ENCODE peak calls at places on chromosome 14, in nine cellular contexts. I is mesendoderm, S is heart right ventricle, T is astrocyte, R is right lobe of liver, X is ovary, J is heart left ventricle, K is endodermal cell, G is neuronal stem cell. U is an unnamed sample.

GRCh38 chr14:61107148-61107641 is 126.2 kb downstream of the SLC38A6 start:
- DNase-seq in I (no peak), S (peak; percentile 53), T (peak; percentile 62), R (no peak), X (peak; percentile 12), J (peak; percentile 65), K (no peak), G (no peak), U (no peak)

GRCh38 chr14:51604078-51604477 is 47.6 kb upstream of the FRMD6 start:
- DNase-seq in I (no peak), S (no peak), T (peak; percentile 96), R (no peak), X (no peak), J (no peak), K (no peak), G (no peak), U (peak; percentile 28)

GRCh38 chr14:34222867-34223266 is 239.2 kb downstream of the SPTSSA start:
- DNase-seq in I (no peak), S (no peak), T (no peak), R (no peak), X (no peak), J (no peak), K (no peak), G (no peak), U (no peak)

GRCh38 chr14:23164250-23164649 is 19.2 kb downstream of the SLC7A8 start:
- DNase-seq in I (no peak), S (no peak), T (peak; percentile 45), R (no peak), X (no peak), J (no peak), K (no peak), G (no peak), U (no peak)

GRCh38 chr14:56107615-56108014 is 10.6 kb upstream of the PELI2 start:
- DNase-seq in I (no peak), S (no peak), T (no peak), R (no peak), X (no peak), J (no peak), K (no peak), G (no peak), U (no peak)

GRCh38 chr14:58769766-58770165 is 132.0 kb downstream of the DACT1 start:
- DNase-seq in I (no peak), S (no peak), T (no peak), R (no peak), X (no peak), J (no peak), K (no peak), G (no peak), U (no peak)

GRCh38 chr14:56603648-56604047 is 24.1 kb downstream of the TMEM260 start:
- DNase-seq in I (no peak), S (no peak), T (no peak), R (no peak), X (no peak), J (no peak), K (no peak), G (no peak), U (no peak)

GRCh38 chr14:29858299-29858698 is 69.3 kb downstream of the PRKD1 start:
- DNase-seq in I (no peak), S (no peak), T (no peak), R (no peak), X (no peak), J (no peak), K (no peak), G (no peak), U (no peak)

GRCh38 chr14:81211844-81212243 is 8.9 kb downstream of the GTF2A1 start:
- DNase-seq in I (peak; percentile 55), S (peak; percentile 29), T (no peak), R (peak; percentile 40), X (no peak), J (peak; percentile 72), K (no peak), G (no peak), U (no peak)

GRCh38 chr14:51828017-51828797 is 32.2 kb upstream of the GNG2 start:
- DNase-seq in I (peak; percentile 74), S (no peak), T (peak; percentile 64), R (peak; percentile 33), X (no peak), J (peak; percentile 30), K (peak; percentile 79), G (no peak), U (peak; percentile 88)

DNA sequence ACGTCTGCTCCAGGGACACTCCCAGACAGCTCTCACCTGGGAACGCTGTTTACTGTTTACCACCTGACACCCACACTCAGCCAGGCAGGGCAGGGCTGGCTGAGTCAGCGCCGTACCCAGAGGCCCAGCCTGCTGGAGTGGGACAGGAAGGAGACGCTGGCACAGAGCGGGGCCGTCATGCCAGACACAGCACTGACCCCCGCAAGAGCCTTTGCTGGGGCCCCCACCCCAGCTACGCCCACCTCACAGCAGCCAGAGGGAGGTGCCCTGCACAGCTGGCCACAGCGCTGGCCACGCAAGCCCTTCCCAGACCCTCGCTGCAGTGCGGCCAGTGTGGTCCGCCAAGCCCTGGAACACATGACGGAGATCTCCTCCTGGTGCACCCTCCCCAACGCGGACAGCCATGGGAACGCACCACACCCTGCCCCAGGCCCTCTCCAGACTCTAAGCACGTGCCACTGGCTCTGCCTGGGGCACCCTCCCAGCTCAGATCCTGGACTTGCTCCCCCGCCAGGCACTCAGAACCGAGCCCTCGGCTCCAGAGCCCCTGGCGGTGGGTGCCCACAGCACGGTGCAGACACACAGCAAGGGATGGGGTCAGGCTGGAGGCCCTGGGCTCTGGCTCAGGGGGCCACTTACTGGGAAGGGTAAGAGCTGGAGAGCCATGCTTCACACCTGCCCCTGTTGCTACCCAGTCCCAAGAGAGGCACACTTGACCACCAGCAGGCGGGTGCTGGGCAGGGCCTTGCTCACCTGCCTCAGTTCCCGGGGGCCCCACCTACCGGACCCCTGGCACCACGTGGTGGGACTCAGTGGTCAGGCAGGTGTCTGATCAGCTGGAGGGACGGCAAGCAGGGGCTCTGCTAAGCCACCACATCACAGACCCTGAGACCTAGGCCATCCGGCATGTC is 5.6 kb downstream of the AHNAK2 start:
- DNase-seq in I (no peak), S (no peak), T (peak; percentile 46), R (peak; percentile 50), X (peak; percentile 70), J (no peak), K (peak; percentile 72), G (no peak), U (no peak)
- H3K4me3 ChIP-seq in I (no peak overlapping the region), S (no peak overlapping the region), T (no peak overlapping the region), R (no peak overlapping the region), X (no peak overlapping the region), J (no peak overlapping the region), K (no peak overlapping the region), G (no peak overlapping the region), U (no peak overlapping the region)

GRCh38 chr14:68662395-68662794 is 130.5 kb downstream of the ZFP36L1 start:
- DNase-seq in I (no peak), S (no peak), T (no peak), R (no peak), X (peak; percentile 5), J (no peak), K (no peak), G (no peak), U (no peak)

GRCh38 chr14:68665792-68666195 is 127.1 kb downstream of the ZFP36L1 start:
- DNase-seq in I (no peak), S (no peak), T (no peak), R (no peak), X (no peak), J (no peak), K (no peak), G (no peak), U (no peak)

GRCh38 chr14:68665116-68665515 is 127.8 kb downstream of the ZFP36L1 start:
- DNase-seq in I (no peak), S (no peak), T (peak; percentile 76), R (no peak), X (no peak), J (no peak), K (no peak), G (no peak), U (no peak)

GRCh38 chr14:68663385-68664076 is 129.3 kb downstream of the ZFP36L1 start:
- DNase-seq in I (no peak), S (no peak), T (peak; percentile 99), R (no peak), X (peak; percentile 7), J (no peak), K (no peak), G (no peak), U (peak; percentile 5)

DNA sequence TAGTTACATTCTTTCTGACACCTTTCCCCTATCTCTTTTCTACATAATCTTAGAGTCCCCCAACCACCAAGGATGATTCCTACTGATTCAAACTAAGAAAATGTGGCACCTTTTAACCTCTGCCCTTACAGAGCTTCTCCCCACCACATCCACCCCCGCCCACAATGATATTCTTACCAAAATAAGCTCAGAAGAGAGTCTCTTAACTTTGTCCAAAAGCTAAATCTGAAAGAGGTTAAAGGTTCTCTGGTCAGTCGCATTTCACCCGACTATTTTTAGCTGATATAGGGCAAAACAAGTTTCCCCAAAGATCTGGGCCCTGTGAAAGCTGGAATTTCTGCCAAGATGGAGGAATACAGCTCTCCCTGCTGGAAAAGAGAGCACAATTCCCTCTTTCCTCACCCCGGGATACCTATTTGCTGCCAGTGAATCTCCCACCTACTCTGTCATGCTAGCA is 128.6 kb downstream of the ZFP36L1 start:
- DNase-seq in I (no peak), S (no peak), T (no peak), R (no peak), X (peak; percentile 52), J (no peak), K (no peak), G (no peak), U (no peak)
- H3K4me1 ChIP-seq in I (peaks cover 5% of the 10 kb centered on the region), S (peaks cover 28% of the 10 kb centered on the region), T (peaks cover 36% of the 10 kb centered on the region), R (no peaks in the 10 kb centered on the region), X (peaks cover 37% of the 10 kb centered on the region), J (peaks cover 46% of the 10 kb centered on the region), K (peaks cover 5% of the 10 kb centered on the region), G (peaks cover 14% of the 10 kb centered on the region), U (peaks cover 20% of the 10 kb centered on the region)

GRCh38 chr14:65485516-65485915 is 73.0 kb downstream of the FUT8 start:
- DNase-seq in I (peak; percentile 60), S (no peak), T (no peak), R (no peak), X (no peak), J (no peak), K (peak; percentile 56), G (peak; percentile 38), U (no peak)
- H3K27ac ChIP-seq in I (peak overlapping the region; percentile 62), S (no peak overlapping the region), T (no peak overlapping the region), R (no peak overlapping the region), X (no peak overlapping the region), J (no peak overlapping the region), K (peak overlapping the region; percentile 70), G (peak overlapping the region; percentile 83), U (no peak overlapping the region)

DNA sequence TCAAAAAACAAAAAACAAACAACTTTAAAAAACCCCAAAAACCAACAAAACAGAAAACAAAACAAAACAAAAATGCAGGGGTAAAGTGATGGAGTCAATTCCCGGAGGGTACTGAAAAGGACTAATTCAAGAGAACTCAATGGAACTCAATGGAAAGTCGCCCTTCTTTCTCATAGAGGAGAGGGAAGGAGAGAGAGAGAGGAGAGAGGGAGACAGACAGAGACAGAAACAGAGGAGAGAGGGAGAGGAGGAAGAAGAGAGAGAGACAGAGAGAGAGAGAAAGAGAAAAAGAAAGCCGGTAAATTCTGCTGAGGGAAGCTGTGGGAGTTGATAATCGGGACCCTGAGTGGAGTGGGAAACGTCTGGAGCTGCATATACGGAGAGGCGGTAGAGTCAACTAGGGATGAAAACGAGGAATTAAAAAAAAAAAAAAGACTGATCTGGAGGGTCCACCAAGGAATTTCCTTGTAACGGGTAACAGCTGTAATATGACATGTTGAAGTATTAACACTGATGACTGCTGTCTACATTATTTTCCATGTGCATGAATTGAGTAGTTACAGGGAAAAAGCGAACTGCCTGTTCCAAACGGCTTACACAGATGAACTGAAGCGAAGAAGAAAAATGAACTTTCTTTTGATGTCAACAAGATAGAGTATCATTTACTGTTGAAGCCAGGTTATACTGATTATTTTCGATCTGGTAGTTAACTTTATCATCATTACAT is 984 bp upstream of the ZC2HC1C start:
- DNase-seq in I (peak; percentile 33), S (no peak), T (no peak), R (no peak), X (no peak), J (no peak), K (no peak), G (no peak), U (no peak)
- H3K4me3 ChIP-seq in I (peak overlapping the region; percentile 45), S (peak overlapping the region; percentile 35), T (peak overlapping the region; percentile 64), R (peak overlapping the region; percentile 59), X (peak overlapping the region; percentile 53), J (peak overlapping the region; percentile 67), K (peak overlapping the region; percentile 90), G (peak overlapping the region; percentile 60), U (peak overlapping the region; percentile 55)

U was measured in SJSA1.